ENCODE peak calls at places on chromosome 15, in four cellular contexts. E is mesendoderm, H is fibroblast of lung, Y is HCT116. U is an unnamed sample. For H3K79me2, the result is how much of the 10 kb centered on the place peaks cover.

GRCh38 chr15:91694131-91694828 is 159.2 kb upstream of the SLCO3A1 start:
- DNase-seq in H (peak), Y (no peak), E (peak), U (no peak)

GRCh38 chr15:57496946-57497944 is 94.5 kb upstream of the MYZAP start:
- DNase-seq in H (no peak), E (peak), Y (no peak), U (peak)

GRCh38 chr15:60070838-60071493 is 66.9 kb downstream of the FOXB1 start:
- DNase-seq in E (no peak), Y (no peak), H (peak), U (peak)

GRCh38 chr15:93467327-93467726 is 378.3 kb upstream of the RGMA start:
- DNase-seq in H (no peak), E (peak), Y (no peak), U (no peak)

GRCh38 chr15:89749059-89749458 is 2.0 kb downstream of the MESP1 start:
- DNase-seq in E (no peak), H (no peak), Y (no peak), U (no peak)

GRCh38 chr15:90818251-90819210 is 49.9 kb upstream of the FURIN start:
- DNase-seq in Y (no peak), E (peak), H (no peak), U (no peak)

GRCh38 chr15:89139613-89140499 is 51.6 kb downstream of the ABHD2 start:
- DNase-seq in E (peak), H (peak), Y (no peak), U (no peak)

GRCh38 chr15:56019060-56019793 is 25.8 kb upstream of the NEDD4 start:
- DNase-seq in H (no peak), Y (no peak), E (no peak), U (no peak)

GRCh38 chr15:98686983-98687382 is 38.6 kb downstream of the IGF1R start:
- DNase-seq in H (no peak), Y (no peak), E (no peak), U (no peak)

GRCh38 chr15:63044645-63045437 is 2.3 kb downstream of the TPM1 start:
- DNase-seq in H (no peak), Y (no peak), E (peak), U (no peak)

GRCh38 chr15:98906712-98907083 is 100.9 kb downstream of the PGPEP1L start:
- DNase-seq in E (no peak), H (no peak), Y (no peak), U (peak)

GRCh38 chr15:63752075-63752684 is 81.6 kb downstream of the HERC1 start:
- DNase-seq in H (peak), E (peak), Y (peak), U (peak)

GRCh38 chr15:38389924-38390542 is 63.9 kb upstream of the FAM98B start:
- DNase-seq in Y (peak), E (peak), H (peak), U (peak)

GRCh38 chr15:28921925-28922711 is 36.3 kb downstream of the APBA2 start:
- DNase-seq in H (no peak), E (peak), Y (no peak), U (no peak)

GRCh38 chr15:90478981-90479481 is 50.7 kb upstream of the CRTC3 start:
- DNase-seq in E (no peak), Y (peak), H (no peak), U (peak)

GRCh38 chr15:91196768-91197167 is 96.7 kb downstream of the SV2B start:
- DNase-seq in E (no peak), Y (no peak), H (no peak), U (no peak)

GRCh38 chr15:61983087-61983486 is 77.2 kb downstream of the VPS13C start:
- DNase-seq in H (no peak), Y (no peak), E (no peak), U (peak)

GRCh38 chr15:55282284-55282833 is 7.3 kb downstream of the RAB27A start:
- DNase-seq in H (peak), E (peak), Y (no peak), U (peak)

GRCh38 chr15:51970132-51970817 is 1.3 kb downstream of the LEO1 start:
- DNase-seq in Y (no peak), E (no peak), H (no peak), U (no peak)

GRCh38 chr15:62656071-62656470 is 386.5 kb upstream of the TPM1 start:
- DNase-seq in H (no peak), E (no peak), Y (no peak), U (no peak)

GRCh38 chr15:74399511-74400312 is 32.3 kb upstream of the CYP11A1 start:
- DNase-seq in E (no peak), Y (no peak), H (peak), U (peak)

GRCh38 chr15:63250312-63250965 is 27.0 kb upstream of the APH1B start:
- DNase-seq in Y (no peak), E (no peak), H (peak), U (peak)

GRCh38 chr15:35168464-35168863 is 83.4 kb upstream of the NANOGP8 start:
- DNase-seq in H (peak), E (no peak), Y (no peak), U (peak)

GRCh38 chr15:43105077-43105769 is 615 bp downstream of the UBR1 start:
- DNase-seq in Y (no peak), H (no peak), E (no peak), U (peak)

GRCh38 chr15:66900586-66901310 is 164.7 kb upstream of the SMAD3 start:
- DNase-seq in H (no peak), E (no peak), Y (no peak), U (no peak)

GRCh38 chr15:34796847-34797246 is 1.5 kb upstream of the ACTC1 start:
- DNase-seq in E (no peak), H (no peak), Y (no peak), U (no peak)

GRCh38 chr15:25249236-25250010 is 189.4 kb downstream of the UBE3A start:
- DNase-seq in H (no peak), E (no peak), Y (no peak), U (no peak)

GRCh38 chr15:79084308-79084968 is 6.1 kb downstream of the RASGRF1 start:
- DNase-seq in E (no peak), Y (no peak), H (no peak), U (no peak)

GRCh38 chr15:36954486-36954885 is 145.9 kb downstream of the MEIS2 start:
- DNase-seq in H (no peak), E (no peak), Y (no peak), U (peak)

GRCh38 chr15:56165234-56165633 is 78.4 kb downstream of the RFX7 start:
- DNase-seq in E (peak), Y (no peak), H (no peak), U (peak)

DNA sequence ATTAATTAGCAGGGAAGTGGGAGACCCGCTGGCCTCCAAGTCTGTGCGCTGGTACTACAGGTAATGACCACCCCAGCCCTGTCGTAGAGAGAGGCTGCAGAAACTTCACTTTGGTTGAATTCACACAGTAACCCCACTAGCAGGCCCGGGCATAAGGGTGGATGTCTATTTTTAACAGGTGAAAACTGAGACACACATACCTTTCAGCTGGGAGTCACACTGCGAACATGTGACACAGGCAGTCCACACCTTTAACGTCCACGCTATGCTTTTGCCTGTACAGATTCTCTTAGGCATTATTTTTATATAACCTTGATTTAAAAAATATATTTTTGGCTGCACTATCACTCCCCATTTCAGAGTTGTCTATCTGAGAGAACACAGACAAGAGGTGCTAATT is 3.9 kb downstream of the LRRK1 start:
- DNase-seq in E (no peak), H (no peak), Y (no peak), U (no peak)
- H3K79me2 ChIP-seq in E (under half), H (under half), Y (under half), U (under half)

GRCh38 chr15:31271224-31271635 is 55.4 kb upstream of the KLF13 start:
- DNase-seq in H (no peak), Y (no peak), E (no peak), U (no peak)

GRCh38 chr15:31271706-31272557 is 54.7 kb upstream of the KLF13 start:
- DNase-seq in E (no peak), H (no peak), Y (no peak), U (no peak)

GRCh38 chr15:31272558-31273257 is 53.9 kb upstream of the KLF13 start:
- DNase-seq in H (no peak), Y (no peak), E (no peak), U (no peak)

GRCh38 chr15:31274496-31275330 is 51.9 kb upstream of the KLF13 start:
- DNase-seq in Y (no peak), E (no peak), H (no peak), U (no peak)

DNA sequence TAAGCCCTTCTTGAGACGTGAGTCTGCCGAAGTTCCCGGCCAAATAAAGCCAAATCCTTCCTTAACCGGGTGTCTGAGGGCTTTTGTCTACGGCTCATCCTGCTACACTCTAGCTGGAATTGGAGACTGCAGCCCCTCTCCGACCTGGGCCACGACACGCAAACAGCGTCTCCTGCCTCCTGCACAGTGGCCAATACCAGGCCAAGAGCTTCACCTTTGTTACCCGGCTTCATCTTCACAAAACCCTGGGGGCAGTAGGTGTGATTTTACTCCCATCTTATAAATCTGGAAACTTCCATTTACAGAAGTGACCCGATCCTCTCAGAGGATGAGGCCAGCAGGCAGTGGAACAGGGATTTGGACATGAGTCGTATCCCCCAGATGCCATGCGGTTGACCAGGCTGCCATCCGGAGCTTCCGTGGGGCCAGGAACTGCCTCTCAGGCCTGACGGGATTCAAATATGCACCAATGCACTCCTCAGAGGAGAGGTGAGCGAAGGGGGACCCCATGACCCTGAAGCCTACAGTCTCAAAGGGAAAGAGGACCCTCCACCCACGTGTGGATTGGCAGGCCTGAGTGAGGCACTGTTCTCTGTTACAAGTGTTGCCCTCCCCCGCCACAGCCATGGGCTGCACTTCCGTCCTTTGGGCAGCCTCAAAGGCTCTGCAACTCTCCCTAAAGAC is 53.2 kb upstream of the KLF13 start:
- DNase-seq in H (no peak), Y (no peak), E (no peak), U (no peak)
- H3K79me2 ChIP-seq in H (under half), Y (under half), E (under half), U (under half)

DNA sequence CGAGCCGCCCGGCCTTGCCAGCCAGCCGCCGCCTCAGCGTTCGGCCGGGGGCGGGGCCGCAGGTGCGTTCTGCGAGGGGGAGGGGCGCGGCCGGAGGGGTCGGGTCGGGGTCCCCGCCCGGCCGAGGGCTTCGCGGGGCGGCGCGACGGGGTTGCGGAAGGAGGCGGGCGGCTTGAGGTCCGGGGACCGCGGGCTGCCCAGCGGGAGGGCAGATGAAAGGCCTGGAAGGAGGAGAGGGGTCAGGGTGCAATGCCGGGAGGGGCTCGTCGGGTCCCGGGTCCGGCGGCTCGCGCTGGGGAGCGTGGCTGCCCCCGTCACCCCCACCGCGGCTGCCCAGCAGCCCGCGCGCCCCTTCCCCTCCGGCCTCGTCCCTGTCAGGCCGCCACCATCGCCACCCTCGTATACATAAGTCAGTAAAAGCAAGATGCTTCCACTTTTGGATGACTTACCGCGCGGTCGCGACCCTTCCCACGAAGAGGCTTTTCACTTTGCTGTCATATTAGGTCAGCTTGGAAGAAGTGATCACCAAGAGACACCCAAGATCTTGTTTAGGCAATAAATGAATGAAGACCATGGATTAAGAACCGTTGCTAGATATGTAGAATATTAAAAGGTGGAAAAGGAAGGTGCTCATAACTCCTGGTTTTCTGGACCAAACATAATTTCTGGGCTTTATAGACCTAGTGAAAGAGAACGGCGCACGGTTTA is 649 bp upstream of the ANP32A start:
- DNase-seq in E (no peak), Y (no peak), H (no peak), U (no peak)
- H3K79me2 ChIP-seq in E (under half), Y (half or more), H (under half), U (half or more)

GRCh38 chr15:77713281-77713680 is 80.6 kb upstream of the LINGO1 start:
- DNase-seq in Y (no peak), E (no peak), H (no peak), U (no peak)
- H3K79me2 ChIP-seq in Y (under half), E (under half), H (under half), U (under half)

GRCh38 chr15:80099246-80099645 is 39.8 kb downstream of the ZFAND6 start:
- DNase-seq in Y (no peak), E (no peak), H (no peak), U (no peak)
- H3K79me2 ChIP-seq in Y (under half), E (under half), H (under half), U (under half)

DNA sequence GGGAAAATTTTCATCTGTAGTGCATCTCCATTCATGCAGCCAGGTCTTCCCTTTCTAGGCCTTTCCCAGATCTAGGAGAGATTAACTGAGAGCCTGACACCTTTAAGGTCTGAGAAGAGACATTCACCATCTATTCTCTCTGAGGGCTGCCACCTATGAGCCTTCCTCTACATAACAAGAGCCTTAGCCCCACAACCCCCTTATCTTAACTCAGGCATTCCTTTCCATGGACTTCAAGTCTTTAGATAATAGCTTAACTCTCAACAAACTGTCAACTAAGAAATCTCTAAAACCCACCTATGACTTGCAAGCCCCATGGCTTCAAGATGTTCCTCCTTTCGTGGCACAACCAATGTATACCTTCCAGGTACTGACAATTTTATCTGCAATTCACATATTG is 121.0 kb downstream of the GABRB3 start:
- DNase-seq in H (no peak), Y (no peak), E (peak), U (no peak)
- H3K79me2 ChIP-seq in H (under half), Y (under half), E (under half), U (under half)

DNA sequence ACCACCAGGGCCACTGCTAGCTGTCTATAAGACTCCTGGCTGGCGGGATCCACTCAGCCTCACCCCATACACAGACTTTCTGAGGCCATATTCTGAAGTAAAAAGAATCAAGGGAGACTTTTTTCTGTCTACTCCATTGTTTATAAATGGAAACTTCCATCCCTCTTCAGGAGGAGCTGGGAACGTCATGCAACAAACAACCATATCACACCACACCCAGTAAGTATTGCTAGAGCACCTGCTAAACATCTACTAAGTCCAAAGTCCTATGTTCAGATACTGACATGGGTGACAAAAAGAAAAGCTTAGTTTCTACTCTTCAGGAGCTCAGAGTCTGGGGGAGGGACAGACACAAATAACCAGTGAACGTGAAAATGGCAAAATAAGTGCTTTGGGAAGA is 324.8 kb upstream of the ONECUT1 start:
- DNase-seq in H (no peak), E (no peak), Y (no peak), U (no peak)
- H3K79me2 ChIP-seq in H (under half), E (under half), Y (under half), U (under half)

U was measured in PC-3.